ENCODE peak calls at places on chromosomes 6 and 20, in six cellular contexts. T, B, H, V, X and I are unnamed samples. For H3K27me3, the result is how much of the 10 kb centered on the place peaks cover.

GRCh38 chr6:79712616-79713015 is 81.5 kb downstream of the SH3BGRL2 start:
- DNase-seq in T (no peak), B (no peak), H (no peak), V (peak), X (no peak), I (no peak)

GRCh38 chr6:158516098-158516497 is 43.8 kb upstream of the TMEM181 start:
- DNase-seq in T (no peak), B (no peak), H (no peak), V (no peak), X (no peak), I (no peak)

GRCh38 chr6:17393335-17394191 is at the start of gene CAP2:
- DNase-seq in T (peak), B (peak), H (peak), V (peak), X (no peak), I (peak)

GRCh38 chr6:147209762-147210449 is 5.7 kb downstream of the STXBP5 start:
- DNase-seq in T (no peak), B (no peak), H (no peak), V (no peak), X (no peak), I (no peak)

GRCh38 chr6:101113468-101114260 is 232.5 kb upstream of the ASCC3 start:
- DNase-seq in T (no peak), B (no peak), H (no peak), V (no peak), X (no peak), I (no peak)

GRCh38 chr6:134826889-134827737 is 122.8 kb downstream of the ALDH8A1 start:
- DNase-seq in T (peak), B (peak), H (peak), V (no peak), X (no peak), I (peak)

GRCh38 chr6:148758492-148758891 is 11.7 kb downstream of the UST start:
- DNase-seq in T (no peak), B (no peak), H (peak), V (peak), X (no peak), I (no peak)

GRCh38 chr6:99282479-99283062 is 66.9 kb downstream of the FAXC start:
- DNase-seq in T (no peak), B (no peak), H (no peak), V (no peak), X (peak), I (no peak)

GRCh38 chr6:3377536-3378397 is 79.1 kb downstream of the SLC22A23 start:
- DNase-seq in T (no peak), B (no peak), H (no peak), V (peak), X (no peak), I (peak)

GRCh38 chr6:16837217-16837972 is 76.1 kb upstream of the ATXN1 start:
- DNase-seq in T (no peak), B (no peak), H (no peak), V (no peak), X (no peak), I (no peak)

GRCh38 chr6:148144917-148145521 is 197.6 kb upstream of the SASH1 start:
- DNase-seq in T (peak), B (peak), H (peak), V (peak), X (peak), I (peak)

GRCh38 chr6:32886674-32887383 is 32.8 kb downstream of the PSMB9 start:
- DNase-seq in T (no peak), B (no peak), H (no peak), V (no peak), X (no peak), I (no peak)

GRCh38 chr6:153816306-153816845 is 222.7 kb upstream of the OPRM1 start:
- DNase-seq in T (peak), B (no peak), H (no peak), V (no peak), X (no peak), I (no peak)

GRCh38 chr6:158926429-158926828 is 73.6 kb downstream of the RSPH3 start:
- DNase-seq in T (no peak), B (no peak), H (no peak), V (no peak), X (no peak), I (no peak)

GRCh38 chr6:88725111-88725711 is 238.2 kb downstream of the RNGTT start:
- DNase-seq in T (no peak), B (no peak), H (no peak), V (no peak), X (no peak), I (no peak)

GRCh38 chr20:16821211-16822089 is 73.3 kb downstream of the OTOR start:
- DNase-seq in T (no peak), B (no peak), H (peak), V (peak), X (peak), I (no peak)

GRCh38 chr20:40687384-40688128 is 1.5 kb downstream of the MAFB start:
- DNase-seq in T (peak), B (peak), H (no peak), V (peak), X (no peak), I (no peak)

GRCh38 chr20:23857954-23858565 is 21.5 kb downstream of the CST5 start:
- DNase-seq in T (no peak), B (no peak), H (no peak), V (no peak), X (no peak), I (no peak)

GRCh38 chr6:100461273-100461919 is 3.3 kb downstream of the SIM1 start:
- DNase-seq in T (no peak), B (no peak), H (no peak), V (no peak), X (no peak), I (no peak)

GRCh38 chr6:1497593-1498105 is 108.3 kb downstream of the FOXF2 start:
- DNase-seq in T (no peak), B (no peak), H (peak), V (no peak), X (no peak), I (peak)

GRCh38 chr6:122246906-122247658 is 152.4 kb upstream of the HSF2 start:
- DNase-seq in T (no peak), B (no peak), H (no peak), V (no peak), X (no peak), I (no peak)

GRCh38 chr6:95280690-95281273 is 296.6 kb upstream of the MANEA start:
- DNase-seq in T (no peak), B (no peak), H (no peak), V (no peak), X (peak), I (no peak)

GRCh38 chr20:61052195-61052594 is 199.9 kb upstream of the CDH4 start:
- DNase-seq in T (no peak), B (no peak), H (no peak), V (no peak), X (no peak), I (peak)
- H3K27me3 ChIP-seq in T (under half), B (under half), H (under half), V (under half), X (under half), I (under half)

DNA sequence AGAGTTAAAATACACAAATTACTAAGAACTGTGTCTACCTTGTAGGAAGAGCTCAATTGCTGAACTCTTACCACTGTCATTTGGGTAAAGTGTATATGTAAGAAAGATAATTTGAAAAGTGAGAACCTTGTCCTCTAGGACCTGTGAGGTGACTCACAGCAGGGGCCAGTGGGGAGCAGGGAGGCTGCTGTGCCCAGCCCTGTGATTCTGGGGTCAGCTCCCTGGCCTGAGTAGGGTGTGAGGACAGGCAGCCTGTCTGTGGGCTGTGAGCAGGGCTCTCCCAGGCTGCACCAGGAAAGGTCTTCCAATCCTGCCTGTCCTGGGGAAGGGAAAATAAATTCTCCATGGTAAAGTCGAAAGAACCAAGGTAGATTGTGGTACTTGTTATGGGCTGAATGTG is 27.3 kb upstream of the SIRPG start:
- DNase-seq in T (no peak), B (no peak), H (no peak), V (no peak), X (no peak), I (no peak)
- H3K4me3 ChIP-seq in T (no peak), B (no peak), H (no peak), V (no peak), X (no peak), I (no peak)

DNA sequence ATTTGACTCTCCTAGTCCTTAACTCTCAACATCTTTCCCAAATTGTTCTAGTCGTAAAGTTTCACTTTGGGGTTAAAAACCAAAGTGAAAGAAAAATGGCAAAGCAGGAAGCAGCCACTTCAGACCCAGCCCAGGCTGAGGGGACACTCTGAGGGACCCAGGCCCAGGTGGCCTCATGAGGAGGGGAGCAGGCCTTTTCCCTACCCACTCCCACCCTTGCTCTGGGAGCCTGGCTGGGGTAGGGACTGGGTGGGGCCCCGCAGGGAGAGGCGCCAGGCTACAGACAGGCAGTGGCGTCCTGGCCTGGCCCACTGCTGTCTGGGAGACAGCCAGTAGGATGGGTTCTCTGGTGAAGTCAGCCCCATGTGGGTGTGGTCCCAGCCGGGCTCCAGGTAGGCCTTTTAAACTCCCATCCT is 68.7 kb upstream of the MYL9 start:
- DNase-seq in T (peak), B (peak), H (peak), V (peak), X (peak), I (peak)
- TF ChIP-seq POLR2AphosphoS5 in T (no peak), B (peak), H (no peak), V (peak), X (peak), I (no peak)

DNA sequence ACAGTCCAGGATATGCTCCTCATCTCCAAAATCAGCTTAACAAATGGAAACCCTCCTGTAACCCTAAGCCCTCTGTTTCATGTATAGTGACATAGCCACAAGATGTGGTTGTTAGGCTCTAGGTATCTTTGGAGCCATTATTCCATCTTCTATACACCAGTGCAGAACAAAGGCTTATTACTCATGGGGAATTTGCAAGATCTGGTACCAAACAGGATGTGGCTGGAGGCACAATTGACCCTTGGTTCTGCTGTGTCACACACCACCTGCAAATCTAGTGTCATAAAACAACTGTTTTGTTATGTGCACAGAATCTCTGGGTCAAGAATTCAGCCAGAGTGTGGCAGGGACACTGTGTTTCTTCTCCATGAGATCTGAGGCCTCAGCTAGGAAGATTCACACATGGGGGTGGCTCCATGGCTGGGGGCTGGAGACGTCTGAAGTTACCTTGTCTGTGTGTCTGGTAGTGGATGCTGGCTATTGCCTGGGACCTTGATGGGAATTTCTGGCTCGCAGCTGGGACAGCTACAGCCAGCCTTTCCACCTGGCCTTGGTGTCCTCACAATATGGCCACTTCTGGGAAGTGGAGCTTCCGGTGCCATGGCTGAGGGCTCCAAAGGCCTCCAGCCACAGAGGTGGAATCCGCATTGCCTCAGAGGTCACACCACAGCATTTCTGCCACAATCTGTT is 369.9 kb downstream of the CDH26 start:
- DNase-seq in T (no peak), B (no peak), H (no peak), V (no peak), X (no peak), I (no peak)
- H3K27me3 ChIP-seq in T (under half), B (under half), H (under half), V (under half), X (under half), I (under half)

GRCh38 chr6:37519461-37519860 is 19.8 kb upstream of the CCDC167 start:
- DNase-seq in T (no peak), B (no peak), H (no peak), V (no peak), X (no peak), I (no peak)
- H3K4me3 ChIP-seq in T (no peak), B (no peak), H (no peak), V (no peak), X (no peak), I (no peak)